ENCODE peak calls at places on chromosomes 2 and 18, in nine cellular contexts. One of them, this sample, is unnamed.

GRCh38 chr2:60072609-60073008 is 480.8 kb downstream of the BCL11A start:
- DNase-seq in fibroblast of lung: no peak
- DNase-seq in effector memory CD4-positive, alpha-beta T cell: no peak
- DNase-seq in Peyer's patch: no peak
- DNase-seq in HFF-Myc: no peak
- DNase-seq in small intestine: no peak
- DNase-seq in suprapubic skin: no peak
- DNase-seq in CD4-positive, CD25-positive, alpha-beta regulatory T cell: no peak
- DNase-seq in dorsolateral prefrontal cortex: no peak
- DNase-seq in this sample: no peak

GRCh38 chr2:239853121-239853520 is 172.0 kb downstream of the NDUFA10 start:
- DNase-seq in Peyer's patch: peak; percentile 13
- DNase-seq in fibroblast of lung: no peak
- DNase-seq in suprapubic skin: no peak
- DNase-seq in HFF-Myc: no peak
- DNase-seq in CD4-positive, CD25-positive, alpha-beta regulatory T cell: no peak
- DNase-seq in small intestine: no peak
- DNase-seq in effector memory CD4-positive, alpha-beta T cell: no peak
- DNase-seq in dorsolateral prefrontal cortex: no peak
- DNase-seq in this sample: no peak

GRCh38 chr18:58911241-58911640 is 46.6 kb downstream of the ZNF532 start:
- DNase-seq in CD4-positive, CD25-positive, alpha-beta regulatory T cell: no peak
- DNase-seq in effector memory CD4-positive, alpha-beta T cell: no peak
- DNase-seq in fibroblast of lung: no peak
- DNase-seq in small intestine: no peak
- DNase-seq in suprapubic skin: no peak
- DNase-seq in HFF-Myc: no peak
- DNase-seq in dorsolateral prefrontal cortex: no peak
- DNase-seq in Peyer's patch: no peak
- DNase-seq in this sample: no peak

GRCh38 chr2:189952536-189953109 is 109.9 kb downstream of the MSTN start:
- DNase-seq in fibroblast of lung: no peak
- DNase-seq in CD4-positive, CD25-positive, alpha-beta regulatory T cell: no peak
- DNase-seq in dorsolateral prefrontal cortex: no peak
- DNase-seq in effector memory CD4-positive, alpha-beta T cell: no peak
- DNase-seq in suprapubic skin: no peak
- DNase-seq in HFF-Myc: no peak
- DNase-seq in Peyer's patch: no peak
- DNase-seq in small intestine: no peak
- DNase-seq in this sample: no peak

GRCh38 chr2:235949567-235950472 is 218.4 kb downstream of the GBX2 start:
- DNase-seq in HFF-Myc: no peak
- DNase-seq in CD4-positive, CD25-positive, alpha-beta regulatory T cell: no peak
- DNase-seq in effector memory CD4-positive, alpha-beta T cell: no peak
- DNase-seq in fibroblast of lung: no peak
- DNase-seq in small intestine: no peak
- DNase-seq in dorsolateral prefrontal cortex: no peak
- DNase-seq in suprapubic skin: no peak
- DNase-seq in Peyer's patch: no peak
- DNase-seq in this sample: no peak

GRCh38 chr2:179592167-179592936 is 269.1 kb downstream of the ZNF385B start:
- DNase-seq in HFF-Myc: no peak
- DNase-seq in small intestine: no peak
- DNase-seq in effector memory CD4-positive, alpha-beta T cell: no peak
- DNase-seq in dorsolateral prefrontal cortex: no peak
- DNase-seq in CD4-positive, CD25-positive, alpha-beta regulatory T cell: no peak
- DNase-seq in fibroblast of lung: peak; percentile 83
- DNase-seq in suprapubic skin: no peak
- DNase-seq in Peyer's patch: no peak
- DNase-seq in this sample: peak; percentile 43

GRCh38 chr2:46181789-46182530 is 115.2 kb upstream of the EPAS1 start:
- DNase-seq in dorsolateral prefrontal cortex: no peak
- DNase-seq in HFF-Myc: no peak
- DNase-seq in CD4-positive, CD25-positive, alpha-beta regulatory T cell: no peak
- DNase-seq in fibroblast of lung: no peak
- DNase-seq in effector memory CD4-positive, alpha-beta T cell: no peak
- DNase-seq in suprapubic skin: no peak
- DNase-seq in small intestine: no peak
- DNase-seq in Peyer's patch: peak; percentile 38
- DNase-seq in this sample: no peak

GRCh38 chr2:174719016-174719415 is 45.3 kb downstream of the CHRNA1 start:
- DNase-seq in HFF-Myc: no peak
- DNase-seq in fibroblast of lung: no peak
- DNase-seq in dorsolateral prefrontal cortex: no peak
- DNase-seq in Peyer's patch: no peak
- DNase-seq in CD4-positive, CD25-positive, alpha-beta regulatory T cell: no peak
- DNase-seq in suprapubic skin: no peak
- DNase-seq in small intestine: no peak
- DNase-seq in effector memory CD4-positive, alpha-beta T cell: no peak
- DNase-seq in this sample: no peak

GRCh38 chr2:58521803-58522602 is 280.9 kb upstream of the FANCL start:
- DNase-seq in dorsolateral prefrontal cortex: no peak
- DNase-seq in Peyer's patch: no peak
- DNase-seq in fibroblast of lung: peak; percentile 72
- DNase-seq in CD4-positive, CD25-positive, alpha-beta regulatory T cell: no peak
- DNase-seq in suprapubic skin: no peak
- DNase-seq in small intestine: no peak
- DNase-seq in HFF-Myc: no peak
- DNase-seq in effector memory CD4-positive, alpha-beta T cell: no peak
- DNase-seq in this sample: no peak

GRCh38 chr18:57435851-57436192 is 648 bp downstream of the ONECUT2 start:
- DNase-seq in effector memory CD4-positive, alpha-beta T cell: no peak
- DNase-seq in HFF-Myc: no peak
- DNase-seq in CD4-positive, CD25-positive, alpha-beta regulatory T cell: no peak
- DNase-seq in dorsolateral prefrontal cortex: peak; percentile 44
- DNase-seq in Peyer's patch: no peak
- DNase-seq in small intestine: no peak
- DNase-seq in suprapubic skin: no peak
- DNase-seq in fibroblast of lung: no peak
- DNase-seq in this sample: no peak

GRCh38 chr2:149320362-149320761 is 10.0 kb upstream of the LYPD6 start:
- DNase-seq in Peyer's patch: no peak
- DNase-seq in HFF-Myc: no peak
- DNase-seq in CD4-positive, CD25-positive, alpha-beta regulatory T cell: no peak
- DNase-seq in fibroblast of lung: no peak
- DNase-seq in suprapubic skin: no peak
- DNase-seq in small intestine: no peak
- DNase-seq in dorsolateral prefrontal cortex: no peak
- DNase-seq in effector memory CD4-positive, alpha-beta T cell: no peak
- DNase-seq in this sample: no peak

GRCh38 chr18:11989966-11990380 is 8.7 kb downstream of the IMPA2 start:
- DNase-seq in small intestine: no peak
- DNase-seq in CD4-positive, CD25-positive, alpha-beta regulatory T cell: no peak
- DNase-seq in dorsolateral prefrontal cortex: no peak
- DNase-seq in Peyer's patch: no peak
- DNase-seq in effector memory CD4-positive, alpha-beta T cell: no peak
- DNase-seq in HFF-Myc: no peak
- DNase-seq in suprapubic skin: peak; percentile 63
- DNase-seq in fibroblast of lung: no peak
- DNase-seq in this sample: no peak

GRCh38 chr2:143513081-143513480 is 383.9 kb downstream of the ARHGAP15 start:
- DNase-seq in effector memory CD4-positive, alpha-beta T cell: no peak
- DNase-seq in CD4-positive, CD25-positive, alpha-beta regulatory T cell: no peak
- DNase-seq in fibroblast of lung: peak; percentile 56
- DNase-seq in suprapubic skin: no peak
- DNase-seq in HFF-Myc: peak; percentile 70
- DNase-seq in small intestine: peak; percentile 1
- DNase-seq in Peyer's patch: no peak
- DNase-seq in dorsolateral prefrontal cortex: peak; percentile 48
- DNase-seq in this sample: no peak

GRCh38 chr2:226475650-226476049 is 324.0 kb downstream of the IRS1 start:
- DNase-seq in dorsolateral prefrontal cortex: no peak
- DNase-seq in suprapubic skin: no peak
- DNase-seq in fibroblast of lung: peak; percentile 89
- DNase-seq in small intestine: peak; percentile 24
- DNase-seq in HFF-Myc: peak; percentile 42
- DNase-seq in CD4-positive, CD25-positive, alpha-beta regulatory T cell: no peak
- DNase-seq in effector memory CD4-positive, alpha-beta T cell: no peak
- DNase-seq in Peyer's patch: no peak
- DNase-seq in this sample: peak; percentile 39

GRCh38 chr2:62706721-62707516 is 1.4 kb downstream of the EHBP1 start:
- DNase-seq in CD4-positive, CD25-positive, alpha-beta regulatory T cell: no peak
- DNase-seq in fibroblast of lung: no peak
- DNase-seq in Peyer's patch: no peak
- DNase-seq in dorsolateral prefrontal cortex: no peak
- DNase-seq in suprapubic skin: no peak
- DNase-seq in effector memory CD4-positive, alpha-beta T cell: no peak
- DNase-seq in small intestine: no peak
- DNase-seq in HFF-Myc: no peak
- DNase-seq in this sample: no peak

GRCh38 chr18:13369756-13370510 is 151.4 kb downstream of the LDLRAD4 start:
- DNase-seq in effector memory CD4-positive, alpha-beta T cell: no peak
- DNase-seq in small intestine: peak; percentile 90
- DNase-seq in HFF-Myc: no peak
- DNase-seq in suprapubic skin: no peak
- DNase-seq in CD4-positive, CD25-positive, alpha-beta regulatory T cell: peak; percentile 24
- DNase-seq in Peyer's patch: peak; percentile 77
- DNase-seq in fibroblast of lung: peak; percentile 80
- DNase-seq in dorsolateral prefrontal cortex: no peak
- DNase-seq in this sample: no peak

GRCh38 chr18:24397131-24397693 is 412 bp downstream of the OSBPL1A start:
- DNase-seq in effector memory CD4-positive, alpha-beta T cell: no peak
- DNase-seq in HFF-Myc: no peak
- DNase-seq in CD4-positive, CD25-positive, alpha-beta regulatory T cell: no peak
- DNase-seq in small intestine: peak; percentile 69
- DNase-seq in fibroblast of lung: peak; percentile 78
- DNase-seq in dorsolateral prefrontal cortex: peak; percentile 82
- DNase-seq in Peyer's patch: peak; percentile 84
- DNase-seq in suprapubic skin: peak; percentile 91
- DNase-seq in this sample: peak; percentile 41

GRCh38 chr2:109487237-109487869 is 126.4 kb downstream of the SEPTIN10 start:
- DNase-seq in HFF-Myc: peak; percentile 60
- DNase-seq in effector memory CD4-positive, alpha-beta T cell: no peak
- DNase-seq in dorsolateral prefrontal cortex: no peak
- DNase-seq in suprapubic skin: no peak
- DNase-seq in fibroblast of lung: peak; percentile 97
- DNase-seq in Peyer's patch: no peak
- DNase-seq in CD4-positive, CD25-positive, alpha-beta regulatory T cell: no peak
- DNase-seq in small intestine: no peak
- DNase-seq in this sample: peak; percentile 42

GRCh38 chr2:69801745-69802144 is 27.7 kb upstream of the GMCL1 start:
- DNase-seq in Peyer's patch: no peak
- DNase-seq in HFF-Myc: no peak
- DNase-seq in dorsolateral prefrontal cortex: no peak
- DNase-seq in small intestine: no peak
- DNase-seq in CD4-positive, CD25-positive, alpha-beta regulatory T cell: no peak
- DNase-seq in effector memory CD4-positive, alpha-beta T cell: no peak
- DNase-seq in fibroblast of lung: no peak
- DNase-seq in suprapubic skin: no peak
- DNase-seq in this sample: no peak

GRCh38 chr2:69798466-69798908 is 31.0 kb upstream of the GMCL1 start:
- DNase-seq in dorsolateral prefrontal cortex: no peak
- DNase-seq in suprapubic skin: peak; percentile 66
- DNase-seq in effector memory CD4-positive, alpha-beta T cell: no peak
- DNase-seq in CD4-positive, CD25-positive, alpha-beta regulatory T cell: no peak
- DNase-seq in fibroblast of lung: peak; percentile 73
- DNase-seq in HFF-Myc: no peak
- DNase-seq in Peyer's patch: no peak
- DNase-seq in small intestine: peak; percentile 49
- DNase-seq in this sample: no peak

GRCh38 chr2:69797235-69797634 is 32.2 kb upstream of the GMCL1 start:
- DNase-seq in CD4-positive, CD25-positive, alpha-beta regulatory T cell: no peak
- DNase-seq in small intestine: peak; percentile 56
- DNase-seq in effector memory CD4-positive, alpha-beta T cell: no peak
- DNase-seq in Peyer's patch: no peak
- DNase-seq in HFF-Myc: no peak
- DNase-seq in fibroblast of lung: no peak
- DNase-seq in dorsolateral prefrontal cortex: no peak
- DNase-seq in suprapubic skin: no peak
- DNase-seq in this sample: no peak

GRCh38 chr2:69797836-69798465 is 31.5 kb upstream of the GMCL1 start:
- DNase-seq in Peyer's patch: no peak
- DNase-seq in dorsolateral prefrontal cortex: no peak
- DNase-seq in effector memory CD4-positive, alpha-beta T cell: no peak
- DNase-seq in HFF-Myc: no peak
- DNase-seq in small intestine: peak; percentile 47
- DNase-seq in CD4-positive, CD25-positive, alpha-beta regulatory T cell: no peak
- DNase-seq in fibroblast of lung: peak; percentile 65
- DNase-seq in suprapubic skin: no peak
- DNase-seq in this sample: no peak

GRCh38 chr2:69798909-69799526 is 30.4 kb upstream of the GMCL1 start:
- DNase-seq in HFF-Myc: no peak
- DNase-seq in dorsolateral prefrontal cortex: no peak
- DNase-seq in CD4-positive, CD25-positive, alpha-beta regulatory T cell: no peak
- DNase-seq in Peyer's patch: peak; percentile 60
- DNase-seq in small intestine: peak; percentile 94
- DNase-seq in effector memory CD4-positive, alpha-beta T cell: no peak
- DNase-seq in suprapubic skin: no peak
- DNase-seq in fibroblast of lung: peak; percentile 94
- DNase-seq in this sample: peak; percentile 34
- H3K4me3 ChIP-seq in HFF-Myc: peak overlapping the region; percentile 19
- H3K4me3 ChIP-seq in dorsolateral prefrontal cortex: peak overlapping the region; percentile 33
- H3K4me3 ChIP-seq in CD4-positive, CD25-positive, alpha-beta regulatory T cell: no peak overlapping the region
- H3K4me3 ChIP-seq in Peyer's patch: no peak overlapping the region
- H3K4me3 ChIP-seq in small intestine: no peak overlapping the region
- H3K4me3 ChIP-seq in effector memory CD4-positive, alpha-beta T cell: no peak overlapping the region
- H3K4me3 ChIP-seq in suprapubic skin: peak overlapping the region; percentile 29
- H3K4me3 ChIP-seq in fibroblast of lung: peak overlapping the region; percentile 5
- H3K4me3 ChIP-seq in this sample: peak overlapping the region; percentile 23

DNA sequence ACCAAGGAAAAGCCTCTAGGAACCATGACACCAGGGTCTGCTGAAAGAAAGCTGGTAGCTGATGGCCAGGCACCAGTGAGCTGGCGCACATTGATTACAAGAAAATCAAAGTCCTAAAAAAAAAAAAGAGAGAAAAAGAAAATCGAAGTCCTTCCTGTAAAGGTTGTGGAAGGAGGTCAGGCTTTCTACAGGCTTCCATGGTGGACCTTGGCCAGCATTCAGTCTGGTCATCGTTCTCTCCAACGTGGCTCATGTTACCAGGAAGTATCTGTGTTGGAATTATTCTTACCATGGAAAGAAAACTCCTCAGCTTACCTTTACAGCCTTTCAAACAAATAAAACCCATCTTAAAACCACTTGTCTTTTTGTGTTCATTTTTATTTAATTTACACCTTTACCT is 65.6 kb downstream of the CYB5A start:
- DNase-seq in HFF-Myc: no peak
- DNase-seq in fibroblast of lung: no peak
- DNase-seq in CD4-positive, CD25-positive, alpha-beta regulatory T cell: no peak
- DNase-seq in Peyer's patch: peak; percentile 73
- DNase-seq in suprapubic skin: no peak
- DNase-seq in dorsolateral prefrontal cortex: no peak
- DNase-seq in small intestine: peak; percentile 85
- DNase-seq in effector memory CD4-positive, alpha-beta T cell: no peak
- DNase-seq in this sample: no peak
- H3K4me3 ChIP-seq in HFF-Myc: no peak overlapping the region
- H3K4me3 ChIP-seq in fibroblast of lung: no peak overlapping the region
- H3K4me3 ChIP-seq in CD4-positive, CD25-positive, alpha-beta regulatory T cell: no peak overlapping the region
- H3K4me3 ChIP-seq in Peyer's patch: no peak overlapping the region
- H3K4me3 ChIP-seq in suprapubic skin: no peak overlapping the region
- H3K4me3 ChIP-seq in dorsolateral prefrontal cortex: no peak overlapping the region
- H3K4me3 ChIP-seq in small intestine: no peak overlapping the region
- H3K4me3 ChIP-seq in effector memory CD4-positive, alpha-beta T cell: no peak overlapping the region
- H3K4me3 ChIP-seq in this sample: no peak overlapping the region

GRCh38 chr18:44921974-44922373 is 241.3 kb downstream of the SETBP1 start:
- DNase-seq in CD4-positive, CD25-positive, alpha-beta regulatory T cell: no peak
- DNase-seq in effector memory CD4-positive, alpha-beta T cell: no peak
- DNase-seq in suprapubic skin: no peak
- DNase-seq in Peyer's patch: no peak
- DNase-seq in dorsolateral prefrontal cortex: no peak
- DNase-seq in HFF-Myc: no peak
- DNase-seq in fibroblast of lung: no peak
- DNase-seq in small intestine: no peak
- DNase-seq in this sample: no peak
- H3K4me3 ChIP-seq in CD4-positive, CD25-positive, alpha-beta regulatory T cell: no peak overlapping the region
- H3K4me3 ChIP-seq in effector memory CD4-positive, alpha-beta T cell: no peak overlapping the region
- H3K4me3 ChIP-seq in suprapubic skin: no peak overlapping the region
- H3K4me3 ChIP-seq in Peyer's patch: no peak overlapping the region
- H3K4me3 ChIP-seq in dorsolateral prefrontal cortex: no peak overlapping the region
- H3K4me3 ChIP-seq in HFF-Myc: no peak overlapping the region
- H3K4me3 ChIP-seq in fibroblast of lung: no peak overlapping the region
- H3K4me3 ChIP-seq in small intestine: no peak overlapping the region
- H3K4me3 ChIP-seq in this sample: no peak overlapping the region

GRCh38 chr2:120005834-120006521 is 6.9 kb upstream of the EPB41L5 start:
- DNase-seq in HFF-Myc: no peak
- DNase-seq in effector memory CD4-positive, alpha-beta T cell: no peak
- DNase-seq in suprapubic skin: no peak
- DNase-seq in CD4-positive, CD25-positive, alpha-beta regulatory T cell: no peak
- DNase-seq in dorsolateral prefrontal cortex: no peak
- DNase-seq in small intestine: no peak
- DNase-seq in Peyer's patch: no peak
- DNase-seq in fibroblast of lung: no peak
- DNase-seq in this sample: no peak
- H3K4me3 ChIP-seq in HFF-Myc: no peak overlapping the region
- H3K4me3 ChIP-seq in effector memory CD4-positive, alpha-beta T cell: no peak overlapping the region
- H3K4me3 ChIP-seq in suprapubic skin: no peak overlapping the region
- H3K4me3 ChIP-seq in CD4-positive, CD25-positive, alpha-beta regulatory T cell: no peak overlapping the region
- H3K4me3 ChIP-seq in dorsolateral prefrontal cortex: no peak overlapping the region
- H3K4me3 ChIP-seq in small intestine: no peak overlapping the region
- H3K4me3 ChIP-seq in Peyer's patch: no peak overlapping the region
- H3K4me3 ChIP-seq in fibroblast of lung: no peak overlapping the region
- H3K4me3 ChIP-seq in this sample: no peak overlapping the region